ENCODE peak calls at places on chromosomes 7 and 10, in ten cellular contexts. One of them, this sample, is unnamed.

GRCh38 chr7:102061981-102062390 is 224.7 kb upstream of the SH2B2 start:
- DNase-seq in uterus: no peak
- DNase-seq in T-helper 9 cell: no peak
- DNase-seq in GM19239: peak; percentile 44
- DNase-seq in EH: peak; percentile 51
- DNase-seq in NCI-H1092 treated with DMSO at 0.1 percent for 48 hours: no peak
- DNase-seq in dorsolateral prefrontal cortex: no peak
- DNase-seq in spleen: no peak
- DNase-seq in T-helper 1 cell: no peak
- DNase-seq in fibroblast of lung: no peak
- DNase-seq in this sample: peak; percentile 67

GRCh38 chr7:149459540-149460433 is 1.1 kb downstream of the ZNF777 start:
- DNase-seq in uterus: no peak
- DNase-seq in T-helper 9 cell: no peak
- DNase-seq in GM19239: peak; percentile 69
- DNase-seq in EH: peak; percentile 27
- DNase-seq in NCI-H1092 treated with DMSO at 0.1 percent for 48 hours: no peak
- DNase-seq in dorsolateral prefrontal cortex: no peak
- DNase-seq in spleen: no peak
- DNase-seq in T-helper 1 cell: peak; percentile 8
- DNase-seq in fibroblast of lung: no peak
- DNase-seq in this sample: peak; percentile 44

GRCh38 chr7:52540041-52540440 is 495.4 kb upstream of the POM121L12 start:
- DNase-seq in uterus: no peak
- DNase-seq in T-helper 9 cell: no peak
- DNase-seq in GM19239: no peak
- DNase-seq in EH: no peak
- DNase-seq in NCI-H1092 treated with DMSO at 0.1 percent for 48 hours: no peak
- DNase-seq in dorsolateral prefrontal cortex: no peak
- DNase-seq in spleen: no peak
- DNase-seq in T-helper 1 cell: no peak
- DNase-seq in fibroblast of lung: no peak
- DNase-seq in this sample: no peak

GRCh38 chr10:21317902-21318301 is 207.6 kb downstream of the SKIDA1 start:
- DNase-seq in uterus: no peak
- DNase-seq in T-helper 9 cell: no peak
- DNase-seq in GM19239: no peak
- DNase-seq in EH: peak; percentile 73
- DNase-seq in NCI-H1092 treated with DMSO at 0.1 percent for 48 hours: no peak
- DNase-seq in dorsolateral prefrontal cortex: no peak
- DNase-seq in spleen: no peak
- DNase-seq in T-helper 1 cell: no peak
- DNase-seq in fibroblast of lung: peak; percentile 73
- DNase-seq in this sample: peak; percentile 80

GRCh38 chr7:68691261-68692216 is 906.7 kb upstream of the AUTS2 start:
- DNase-seq in uterus: peak; percentile 14
- DNase-seq in T-helper 9 cell: no peak
- DNase-seq in GM19239: no peak
- DNase-seq in EH: peak; percentile 85
- DNase-seq in NCI-H1092 treated with DMSO at 0.1 percent for 48 hours: no peak
- DNase-seq in dorsolateral prefrontal cortex: no peak
- DNase-seq in spleen: no peak
- DNase-seq in T-helper 1 cell: no peak
- DNase-seq in fibroblast of lung: peak; percentile 30
- DNase-seq in this sample: no peak

GRCh38 chr7:30880090-30880704 is 31.5 kb upstream of the AQP1 start:
- DNase-seq in uterus: no peak
- DNase-seq in T-helper 9 cell: no peak
- DNase-seq in GM19239: no peak
- DNase-seq in EH: no peak
- DNase-seq in NCI-H1092 treated with DMSO at 0.1 percent for 48 hours: no peak
- DNase-seq in dorsolateral prefrontal cortex: no peak
- DNase-seq in spleen: no peak
- DNase-seq in T-helper 1 cell: no peak
- DNase-seq in fibroblast of lung: no peak
- DNase-seq in this sample: no peak

GRCh38 chr10:59079386-59080226 is 96.8 kb upstream of the PHYHIPL start:
- DNase-seq in uterus: no peak
- DNase-seq in T-helper 9 cell: no peak
- DNase-seq in GM19239: no peak
- DNase-seq in EH: peak; percentile 69
- DNase-seq in NCI-H1092 treated with DMSO at 0.1 percent for 48 hours: no peak
- DNase-seq in dorsolateral prefrontal cortex: no peak
- DNase-seq in spleen: no peak
- DNase-seq in T-helper 1 cell: no peak
- DNase-seq in fibroblast of lung: peak; percentile 90
- DNase-seq in this sample: peak; percentile 46

GRCh38 chr7:20199015-20199737 is 18.0 kb downstream of the MACC1 start:
- DNase-seq in uterus: peak; percentile 39
- DNase-seq in T-helper 9 cell: no peak
- DNase-seq in GM19239: peak; percentile 24
- DNase-seq in EH: peak; percentile 7
- DNase-seq in NCI-H1092 treated with DMSO at 0.1 percent for 48 hours: peak; percentile 82
- DNase-seq in dorsolateral prefrontal cortex: no peak
- DNase-seq in spleen: peak; percentile 76
- DNase-seq in T-helper 1 cell: no peak
- DNase-seq in fibroblast of lung: peak; percentile 79
- DNase-seq in this sample: peak; percentile 98

GRCh38 chr7:79806161-79806734 is 328.4 kb upstream of the GNAI1 start:
- DNase-seq in uterus: no peak
- DNase-seq in T-helper 9 cell: no peak
- DNase-seq in GM19239: no peak
- DNase-seq in EH: peak; percentile 53
- DNase-seq in NCI-H1092 treated with DMSO at 0.1 percent for 48 hours: peak; percentile 18
- DNase-seq in dorsolateral prefrontal cortex: no peak
- DNase-seq in spleen: no peak
- DNase-seq in T-helper 1 cell: no peak
- DNase-seq in fibroblast of lung: peak; percentile 62
- DNase-seq in this sample: no peak

GRCh38 chr7:107125475-107125874 is 43.3 kb upstream of the HBP1 start:
- DNase-seq in uterus: no peak
- DNase-seq in T-helper 9 cell: no peak
- DNase-seq in GM19239: no peak
- DNase-seq in EH: no peak
- DNase-seq in NCI-H1092 treated with DMSO at 0.1 percent for 48 hours: peak; percentile 98
- DNase-seq in dorsolateral prefrontal cortex: no peak
- DNase-seq in spleen: no peak
- DNase-seq in T-helper 1 cell: no peak
- DNase-seq in fibroblast of lung: no peak
- DNase-seq in this sample: no peak

GRCh38 chr10:75146780-75147179 is 35.3 kb downstream of the SAMD8 start:
- DNase-seq in uterus: no peak
- DNase-seq in T-helper 9 cell: no peak
- DNase-seq in GM19239: no peak
- DNase-seq in EH: no peak
- DNase-seq in NCI-H1092 treated with DMSO at 0.1 percent for 48 hours: no peak
- DNase-seq in dorsolateral prefrontal cortex: no peak
- DNase-seq in spleen: no peak
- DNase-seq in T-helper 1 cell: no peak
- DNase-seq in fibroblast of lung: no peak
- DNase-seq in this sample: no peak

GRCh38 chr10:120131183-120131582 is 238.7 kb downstream of the SEC23IP start:
- DNase-seq in uterus: no peak
- DNase-seq in T-helper 9 cell: no peak
- DNase-seq in GM19239: no peak
- DNase-seq in EH: peak; percentile 43
- DNase-seq in NCI-H1092 treated with DMSO at 0.1 percent for 48 hours: no peak
- DNase-seq in dorsolateral prefrontal cortex: no peak
- DNase-seq in spleen: no peak
- DNase-seq in T-helper 1 cell: no peak
- DNase-seq in fibroblast of lung: no peak
- DNase-seq in this sample: no peak

GRCh38 chr7:96508371-96508770 is 186.5 kb upstream of the SLC25A13 start:
- DNase-seq in uterus: no peak
- DNase-seq in T-helper 9 cell: no peak
- DNase-seq in GM19239: no peak
- DNase-seq in EH: peak; percentile 1
- DNase-seq in NCI-H1092 treated with DMSO at 0.1 percent for 48 hours: peak; percentile 29
- DNase-seq in dorsolateral prefrontal cortex: no peak
- DNase-seq in spleen: no peak
- DNase-seq in T-helper 1 cell: no peak
- DNase-seq in fibroblast of lung: peak; percentile 22
- DNase-seq in this sample: no peak

GRCh38 chr10:28241766-28242399 is 61.0 kb downstream of the MPP7 start:
- DNase-seq in uterus: peak; percentile 23
- DNase-seq in T-helper 9 cell: peak; percentile 16
- DNase-seq in GM19239: peak; percentile 23
- DNase-seq in EH: peak; percentile 67
- DNase-seq in NCI-H1092 treated with DMSO at 0.1 percent for 48 hours: peak; percentile 24
- DNase-seq in dorsolateral prefrontal cortex: no peak
- DNase-seq in spleen: no peak
- DNase-seq in T-helper 1 cell: no peak
- DNase-seq in fibroblast of lung: peak; percentile 77
- DNase-seq in this sample: peak; percentile 28

GRCh38 chr10:43230101-43230908 is 36.6 kb downstream of the RASGEF1A start:
- DNase-seq in uterus: peak; percentile 8
- DNase-seq in T-helper 9 cell: no peak
- DNase-seq in GM19239: no peak
- DNase-seq in EH: no peak
- DNase-seq in NCI-H1092 treated with DMSO at 0.1 percent for 48 hours: no peak
- DNase-seq in dorsolateral prefrontal cortex: peak; percentile 17
- DNase-seq in spleen: peak; percentile 73
- DNase-seq in T-helper 1 cell: no peak
- DNase-seq in fibroblast of lung: no peak
- DNase-seq in this sample: no peak

GRCh38 chr7:12385364-12385786 is 18.3 kb downstream of the VWDE start:
- DNase-seq in uterus: no peak
- DNase-seq in T-helper 9 cell: no peak
- DNase-seq in GM19239: no peak
- DNase-seq in EH: no peak
- DNase-seq in NCI-H1092 treated with DMSO at 0.1 percent for 48 hours: peak; percentile 96
- DNase-seq in dorsolateral prefrontal cortex: no peak
- DNase-seq in spleen: no peak
- DNase-seq in T-helper 1 cell: no peak
- DNase-seq in fibroblast of lung: no peak
- DNase-seq in this sample: no peak

GRCh38 chr7:50793115-50793946 is 10.6 kb upstream of the GRB10 start:
- DNase-seq in uterus: peak; percentile 67
- DNase-seq in T-helper 9 cell: no peak
- DNase-seq in GM19239: no peak
- DNase-seq in EH: peak; percentile 78
- DNase-seq in NCI-H1092 treated with DMSO at 0.1 percent for 48 hours: no peak
- DNase-seq in dorsolateral prefrontal cortex: no peak
- DNase-seq in spleen: peak; percentile 90
- DNase-seq in T-helper 1 cell: peak; percentile 30
- DNase-seq in fibroblast of lung: peak; percentile 57
- DNase-seq in this sample: peak; percentile 88

GRCh38 chr7:12196386-12196785 is 14.7 kb upstream of the TMEM106B start:
- DNase-seq in uterus: no peak
- DNase-seq in T-helper 9 cell: no peak
- DNase-seq in GM19239: no peak
- DNase-seq in EH: no peak
- DNase-seq in NCI-H1092 treated with DMSO at 0.1 percent for 48 hours: no peak
- DNase-seq in dorsolateral prefrontal cortex: no peak
- DNase-seq in spleen: no peak
- DNase-seq in T-helper 1 cell: no peak
- DNase-seq in fibroblast of lung: no peak
- DNase-seq in this sample: no peak

GRCh38 chr7:151876112-151876898 is 610 bp downstream of the PRKAG2 start:
- DNase-seq in uterus: peak; percentile 82
- DNase-seq in T-helper 9 cell: peak; percentile 47
- DNase-seq in GM19239: peak; percentile 45
- DNase-seq in EH: peak; percentile 15
- DNase-seq in NCI-H1092 treated with DMSO at 0.1 percent for 48 hours: peak; percentile 72
- DNase-seq in dorsolateral prefrontal cortex: no peak
- DNase-seq in spleen: peak; percentile 93
- DNase-seq in T-helper 1 cell: peak; percentile 66
- DNase-seq in fibroblast of lung: peak; percentile 21
- DNase-seq in this sample: peak; percentile 56

GRCh38 chr7:26550492-26550891 is 258.8 kb downstream of the SNX10 start:
- DNase-seq in uterus: no peak
- DNase-seq in T-helper 9 cell: no peak
- DNase-seq in GM19239: no peak
- DNase-seq in EH: no peak
- DNase-seq in NCI-H1092 treated with DMSO at 0.1 percent for 48 hours: no peak
- DNase-seq in dorsolateral prefrontal cortex: no peak
- DNase-seq in spleen: no peak
- DNase-seq in T-helper 1 cell: no peak
- DNase-seq in fibroblast of lung: no peak
- DNase-seq in this sample: no peak

GRCh38 chr10:11086177-11086576 is 68.5 kb downstream of the CELF2 start:
- DNase-seq in uterus: peak; percentile 71
- DNase-seq in T-helper 9 cell: no peak
- DNase-seq in GM19239: no peak
- DNase-seq in EH: no peak
- DNase-seq in NCI-H1092 treated with DMSO at 0.1 percent for 48 hours: no peak
- DNase-seq in dorsolateral prefrontal cortex: no peak
- DNase-seq in spleen: no peak
- DNase-seq in T-helper 1 cell: no peak
- DNase-seq in fibroblast of lung: no peak
- DNase-seq in this sample: no peak

GRCh38 chr10:133089461-133089800 is 1.7 kb downstream of the ADGRA1 start:
- DNase-seq in uterus: no peak
- DNase-seq in T-helper 9 cell: no peak
- DNase-seq in GM19239: no peak
- DNase-seq in EH: no peak
- DNase-seq in NCI-H1092 treated with DMSO at 0.1 percent for 48 hours: no peak
- DNase-seq in dorsolateral prefrontal cortex: peak; percentile 83
- DNase-seq in spleen: no peak
- DNase-seq in T-helper 1 cell: no peak
- DNase-seq in fibroblast of lung: no peak
- DNase-seq in this sample: no peak

GRCh38 chr7:87310790-87311419 is 34.6 kb upstream of the CROT start:
- DNase-seq in uterus: no peak
- DNase-seq in T-helper 9 cell: no peak
- DNase-seq in GM19239: no peak
- DNase-seq in EH: peak; percentile 13
- DNase-seq in NCI-H1092 treated with DMSO at 0.1 percent for 48 hours: no peak
- DNase-seq in dorsolateral prefrontal cortex: no peak
- DNase-seq in spleen: no peak
- DNase-seq in T-helper 1 cell: no peak
- DNase-seq in fibroblast of lung: no peak
- DNase-seq in this sample: no peak

GRCh38 chr10:110672580-110672919 is 28.4 kb downstream of the RBM20 start:
- DNase-seq in uterus: no peak
- DNase-seq in T-helper 9 cell: no peak
- DNase-seq in GM19239: no peak
- DNase-seq in EH: no peak
- DNase-seq in NCI-H1092 treated with DMSO at 0.1 percent for 48 hours: no peak
- DNase-seq in dorsolateral prefrontal cortex: no peak
- DNase-seq in spleen: no peak
- DNase-seq in T-helper 1 cell: no peak
- DNase-seq in fibroblast of lung: no peak
- DNase-seq in this sample: no peak

GRCh38 chr7:56578612-56579011 is 462.4 kb upstream of the NUPR2 start:
- DNase-seq in uterus: no peak
- DNase-seq in T-helper 9 cell: no peak
- DNase-seq in GM19239: no peak
- DNase-seq in EH: no peak
- DNase-seq in NCI-H1092 treated with DMSO at 0.1 percent for 48 hours: no peak
- DNase-seq in dorsolateral prefrontal cortex: no peak
- DNase-seq in spleen: no peak
- DNase-seq in T-helper 1 cell: no peak
- DNase-seq in fibroblast of lung: no peak
- DNase-seq in this sample: no peak

GRCh38 chr7:111752022-111752582 is 189.8 kb upstream of the IMMP2L start:
- DNase-seq in uterus: peak; percentile 25
- DNase-seq in T-helper 9 cell: peak; percentile 51
- DNase-seq in GM19239: peak; percentile 21
- DNase-seq in EH: peak; percentile 60
- DNase-seq in NCI-H1092 treated with DMSO at 0.1 percent for 48 hours: peak; percentile 75
- DNase-seq in dorsolateral prefrontal cortex: peak; percentile 53
- DNase-seq in spleen: peak; percentile 86
- DNase-seq in T-helper 1 cell: peak; percentile 31
- DNase-seq in fibroblast of lung: peak; percentile 61
- DNase-seq in this sample: peak; percentile 73

GRCh38 chr7:134220236-134220635 is 93.1 kb downstream of the LRGUK start:
- DNase-seq in uterus: no peak
- DNase-seq in T-helper 9 cell: no peak
- DNase-seq in GM19239: no peak
- DNase-seq in EH: no peak
- DNase-seq in NCI-H1092 treated with DMSO at 0.1 percent for 48 hours: no peak
- DNase-seq in dorsolateral prefrontal cortex: no peak
- DNase-seq in spleen: no peak
- DNase-seq in T-helper 1 cell: no peak
- DNase-seq in fibroblast of lung: no peak
- DNase-seq in this sample: no peak

GRCh38 chr10:9038146-9038714 is 983.7 kb downstream of the GATA3 start:
- DNase-seq in uterus: no peak
- DNase-seq in T-helper 9 cell: no peak
- DNase-seq in GM19239: no peak
- DNase-seq in EH: no peak
- DNase-seq in NCI-H1092 treated with DMSO at 0.1 percent for 48 hours: no peak
- DNase-seq in dorsolateral prefrontal cortex: no peak
- DNase-seq in spleen: no peak
- DNase-seq in T-helper 1 cell: no peak
- DNase-seq in fibroblast of lung: no peak
- DNase-seq in this sample: peak; percentile 7

This sample was measured in Daoy.